ENCODE peak calls at places on chromosome 7, in four cellular contexts. G is IMR-90, A is mucosa of descending colon, M is right lobe of liver. E is an unnamed sample.

GRCh38 chr7:42549866-42550485 is 313.0 kb upstream of the GLI3 start:
- DNase-seq in M (no peak), A (no peak), G (no peak), E (no peak)

GRCh38 chr7:150745868-150746267 is 8.7 kb downstream of the GIMAP5 start:
- DNase-seq in M (no peak), G (no peak), A (no peak), E (no peak)

GRCh38 chr7:134789967-134790685 is 10.7 kb downstream of the CALD1 start:
- DNase-seq in A (no peak), G (peak; percentile 76), M (no peak), E (no peak)

GRCh38 chr7:146397141-146397540 is 280.5 kb downstream of the CNTNAP2 start:
- DNase-seq in M (no peak), G (no peak), A (no peak), E (no peak)

GRCh38 chr7:80740778-80741545 is 102.5 kb downstream of the CD36 start:
- DNase-seq in A (no peak), G (peak; percentile 76), M (no peak), E (no peak)

GRCh38 chr7:98151884-98152283 is 45.2 kb downstream of the LMTK2 start:
- DNase-seq in A (no peak), G (no peak), M (no peak), E (no peak)

GRCh38 chr7:78472519-78472918 is 673.9 kb downstream of the PHTF2 start:
- DNase-seq in M (no peak), A (no peak), G (peak; percentile 93), E (peak; percentile 35)

GRCh38 chr7:138417103-138417695 is 42.9 kb upstream of the TRIM24 start:
- DNase-seq in M (no peak), A (no peak), G (no peak), E (no peak)

GRCh38 chr7:341841-342638 is 52.1 kb downstream of the FOXL3 start:
- DNase-seq in A (peak; percentile 83), G (no peak), M (peak; percentile 97), E (no peak)

GRCh38 chr7:31114593-31115343 is 62.7 kb downstream of the ADCYAP1R1 start:
- DNase-seq in G (peak; percentile 44), A (no peak), M (no peak), E (no peak)

GRCh38 chr7:84251183-84251845 is 56.7 kb upstream of the SEMA3A start:
- DNase-seq in G (peak; percentile 90), A (no peak), M (no peak), E (peak; percentile 69)

GRCh38 chr7:90192876-90193765 is 18.4 kb upstream of the STEAP2 start:
- DNase-seq in G (peak; percentile 2), M (no peak), A (no peak), E (no peak)

GRCh38 chr7:53835301-53835700 is 706.9 kb upstream of the VSTM2A start:
- DNase-seq in A (no peak), G (no peak), M (no peak), E (no peak)

GRCh38 chr7:154503962-154504550 is 451.9 kb downstream of the DPP6 start:
- DNase-seq in G (peak; percentile 21), M (no peak), A (no peak), E (peak; percentile 7)

GRCh38 chr7:133255461-133255860 is 2.6 kb downstream of the EXOC4 start:
- DNase-seq in M (no peak), G (peak; percentile 28), A (no peak), E (no peak)

GRCh38 chr7:130143986-130144618 is 61.1 kb downstream of the TMEM209 start:
- DNase-seq in A (peak; percentile 59), M (no peak), G (no peak), E (no peak)

GRCh38 chr7:2512179-2512644 is 7.4 kb upstream of the LFNG start:
- DNase-seq in G (no peak), A (no peak), M (no peak), E (no peak)

GRCh38 chr7:12570529-12571461 is at the start of gene SCIN:
- DNase-seq in M (no peak), A (peak; percentile 82), G (no peak), E (no peak)

GRCh38 chr7:140696024-140696678 is 357 bp upstream of the NDUFB2 start:
- DNase-seq in A (peak; percentile 97), M (peak; percentile 97), G (peak; percentile 89), E (peak; percentile 48)

GRCh38 chr7:69429817-69430501 is 168.3 kb upstream of the AUTS2 start:
- DNase-seq in M (no peak), A (peak; percentile 66), G (no peak), E (no peak)

GRCh38 chr7:83532229-83532628 is 116.7 kb downstream of the SEMA3E start:
- DNase-seq in G (peak; percentile 42), A (no peak), M (no peak), E (no peak)

GRCh38 chr7:43700059-43700501 is 29.2 kb downstream of the COA1 start:
- DNase-seq in G (peak; percentile 82), M (no peak), A (no peak), E (peak; percentile 51)

GRCh38 chr7:497946-498655 is 21.5 kb downstream of the PDGFA start:
- DNase-seq in G (no peak), A (peak; percentile 9), M (peak; percentile 46), E (no peak)

GRCh38 chr7:155612658-155613057 is 31.8 kb upstream of the RBM33 start:
- DNase-seq in G (no peak), M (no peak), A (no peak), E (no peak)

GRCh38 chr7:158816995-158817394 is 12.3 kb downstream of the ESYT2 start:
- DNase-seq in G (no peak), A (peak; percentile 66), M (no peak), E (no peak)

GRCh38 chr7:114109299-114109698 is 190.5 kb upstream of the PPP1R3A start:
- DNase-seq in M (no peak), G (no peak), A (no peak), E (no peak)

GRCh38 chr7:41987-42386 is 150.4 kb upstream of the FAM20C start:
- DNase-seq in G (no peak), A (no peak), M (no peak), E (no peak)

GRCh38 chr7:131057015-131057518 is 270.6 kb upstream of the MKLN1 start:
- DNase-seq in M (no peak), G (peak; percentile 86), A (no peak), E (peak; percentile 92)

GRCh38 chr7:83271212-83272099 is 108.8 kb upstream of the PCLO start:
- DNase-seq in M (no peak), G (peak; percentile 19), A (no peak), E (no peak)

GRCh38 chr7:116779222-116779621 is 83.2 kb upstream of the CAPZA2 start:
- DNase-seq in A (no peak), G (no peak), M (no peak), E (peak; percentile 44)

DNA sequence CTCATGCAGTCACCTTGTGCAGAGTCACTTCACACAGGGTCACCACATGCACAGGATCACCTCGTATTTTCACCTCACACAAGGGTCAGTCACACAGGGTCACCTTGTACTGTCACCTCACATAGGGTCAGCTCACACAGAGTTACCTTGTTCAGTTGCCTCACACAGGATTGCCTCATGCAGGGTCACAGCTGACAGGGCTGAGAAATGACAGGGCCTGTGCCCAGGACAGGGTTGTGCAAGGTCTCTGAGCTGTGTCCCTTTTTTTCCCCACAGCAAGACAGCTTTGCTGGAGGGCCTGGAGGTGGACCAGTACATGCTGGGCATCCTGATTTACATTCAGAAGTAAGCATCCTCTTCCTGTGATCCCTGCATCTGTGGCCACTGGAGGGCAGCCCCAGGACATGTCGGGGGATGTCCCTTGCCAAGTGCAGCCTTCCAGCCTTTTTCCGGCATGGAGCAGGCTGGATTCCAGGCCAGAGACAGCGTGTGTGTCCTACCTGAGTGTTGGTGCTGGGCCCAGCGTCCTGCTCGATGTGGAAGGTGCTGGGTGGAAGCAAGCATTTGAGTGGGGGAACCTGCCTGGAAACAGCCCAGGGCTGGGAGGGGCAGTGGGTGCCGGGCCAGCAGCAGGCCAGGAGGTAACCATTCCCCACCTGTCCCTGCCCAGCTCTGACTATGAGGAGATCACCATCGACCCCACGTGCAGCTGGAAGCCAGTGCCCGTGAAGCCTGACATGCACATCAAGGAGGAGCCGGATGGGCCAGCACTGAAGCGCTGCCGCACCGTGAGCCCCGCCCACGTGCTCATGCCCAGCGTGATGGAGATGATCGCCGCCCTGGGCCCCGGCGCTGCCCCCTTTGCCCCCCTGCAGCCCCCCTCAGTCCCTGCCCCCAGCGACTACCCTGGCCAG is 16.3 kb downstream of the ZMIZ2 start:
- DNase-seq in A (no peak), M (peak; percentile 92), G (no peak), E (no peak)
- TF ChIP-seq CTCF in A (no peak), M (no peak), G (peak; percentile 12), E (peak; percentile 11)

DNA sequence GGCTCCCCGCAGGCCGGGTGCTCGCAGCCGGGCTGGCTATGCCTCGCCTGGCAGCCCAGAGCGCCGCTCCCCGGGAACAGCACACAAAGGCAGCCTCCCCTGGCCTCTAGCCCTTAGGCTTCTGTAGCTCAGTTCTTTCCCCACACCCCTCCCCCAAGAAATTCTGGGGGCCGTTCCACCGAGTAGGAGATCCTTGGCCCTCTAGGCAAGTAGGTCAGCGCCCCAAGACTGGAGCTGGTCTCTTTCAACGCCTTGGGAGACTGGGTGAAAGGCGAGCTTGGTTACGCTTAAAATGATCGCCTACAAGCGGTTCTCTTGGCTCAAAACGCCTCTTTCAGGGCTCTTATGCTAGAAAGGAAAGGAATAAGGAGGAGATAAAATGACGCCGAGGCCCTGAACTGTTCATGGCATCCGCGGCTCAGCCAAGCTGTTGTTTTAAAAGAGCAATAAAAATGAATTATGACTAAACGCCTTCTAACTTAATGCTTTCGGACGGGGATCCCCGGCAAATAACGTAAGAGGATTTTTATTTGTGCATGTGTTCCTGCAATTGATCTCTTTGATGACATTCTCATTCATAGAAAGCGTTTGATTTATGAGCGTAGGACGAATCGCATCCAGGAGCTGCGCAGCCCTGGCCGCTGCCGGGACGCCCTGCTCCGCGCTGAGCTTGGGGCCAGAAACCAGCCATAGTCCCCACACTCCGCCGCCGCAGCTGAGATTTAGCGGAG is 2.9 kb upstream of the HOXA1 start:
- DNase-seq in M (no peak), A (peak; percentile 59), G (peak; percentile 80), E (no peak)
- H3K4me3 ChIP-seq in M (peak overlapping the region; percentile 25), A (no peak overlapping the region), G (peak overlapping the region; percentile 92), E (no peak overlapping the region)

DNA sequence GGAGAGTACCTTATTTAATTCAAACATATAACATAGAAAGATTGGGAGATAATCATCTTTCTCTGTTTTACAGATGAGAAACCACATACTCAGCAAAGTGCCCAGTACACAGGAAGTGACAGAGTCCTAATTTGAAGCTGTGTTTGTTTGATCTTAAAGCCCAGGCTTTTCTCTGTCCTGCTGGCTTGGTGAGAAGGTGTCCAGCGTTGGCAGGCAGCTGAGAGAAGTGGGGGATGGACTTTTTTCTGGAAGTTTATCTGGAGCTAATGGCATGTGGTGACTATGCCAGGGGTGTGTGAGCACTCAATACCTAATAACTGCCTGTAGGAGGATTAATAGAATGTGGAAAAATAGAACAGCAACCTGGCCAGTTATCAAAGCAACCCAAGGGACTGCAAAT is 60.8 kb downstream of the NPSR1 start:
- DNase-seq in M (no peak), A (no peak), G (no peak), E (no peak)
- TF ChIP-seq CTCF in M (no peak), A (no peak), G (no peak), E (no peak)

DNA sequence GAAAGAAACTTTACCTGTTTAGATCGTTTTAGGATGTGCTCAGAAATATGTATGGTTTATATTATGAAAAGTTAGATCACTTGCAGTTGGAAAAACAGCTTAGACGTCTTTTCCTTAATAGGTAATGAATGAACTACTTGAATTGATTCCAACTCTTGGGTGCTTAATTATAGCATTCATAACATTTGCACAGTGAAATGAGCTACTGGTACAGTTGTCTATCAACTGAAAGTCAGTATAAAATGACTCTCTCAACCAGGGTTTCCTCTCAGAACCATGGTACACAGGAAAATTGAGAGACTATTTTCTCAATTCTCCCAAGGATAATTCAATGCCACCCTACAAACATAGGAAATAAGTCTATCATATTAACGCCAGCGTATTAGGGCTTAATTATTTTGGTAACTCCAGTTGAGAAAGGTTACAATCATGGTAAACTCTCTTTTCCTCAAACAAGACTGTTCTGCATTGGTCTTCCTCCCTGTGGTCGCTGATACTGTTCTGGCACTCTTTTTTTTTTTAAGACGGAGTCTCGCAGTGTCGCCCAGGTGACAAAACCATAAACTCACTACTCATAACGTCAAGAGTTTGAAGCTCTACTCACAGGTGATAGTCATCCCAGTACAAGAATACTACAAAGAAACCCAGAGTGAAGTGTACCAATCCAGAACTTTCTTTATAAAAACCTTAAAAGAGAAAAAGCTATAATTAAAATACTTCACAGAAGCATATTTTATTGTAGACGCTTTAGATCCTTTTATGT is 2.0 kb downstream of the ANLN start:
- DNase-seq in M (no peak), A (no peak), G (peak; percentile 24), E (no peak)
- H3K4me3 ChIP-seq in M (no peak overlapping the region), A (no peak overlapping the region), G (peak overlapping the region; percentile 58), E (peak overlapping the region; percentile 98)